ENCODE peak calls at places on chromosomes 3 and 15, in five cellular contexts. T is fibroblast of mammary gland, W is K562, R is vagina, Q is fibroblast of pulmonary artery. E is an unnamed sample.

GRCh38 chr3:125990253-125990970 is 21.4 kb downstream of the ROPN1B start:
- DNase-seq in T (peak), W (peak), R (no peak), Q (peak), E (peak)

GRCh38 chr3:182980204-182981037 is at the start of gene DCUN1D1:
- DNase-seq in T (peak), W (peak), R (no peak), Q (peak), E (peak)

GRCh38 chr3:110542552-110543164 is 529.0 kb upstream of the NECTIN3 start:
- DNase-seq in T (peak), W (no peak), R (no peak), Q (no peak), E (no peak)

GRCh38 chr3:107117922-107118576 is 259.2 kb upstream of the CCDC54 start:
- DNase-seq in T (peak), W (peak), R (no peak), Q (peak), E (peak)

GRCh38 chr15:100973351-100974034 is 54.3 kb downstream of the LRRK1 start:
- DNase-seq in T (no peak), W (no peak), R (no peak), Q (no peak), E (no peak)

GRCh38 chr3:23489338-23490158 is 286.4 kb downstream of the UBE2E2 start:
- DNase-seq in T (peak), W (no peak), R (no peak), Q (peak), E (no peak)

GRCh38 chr15:101657968-101658784 is 6.0 kb upstream of the TM2D3 start:
- DNase-seq in T (no peak), W (no peak), R (no peak), Q (no peak), E (peak)

GRCh38 chr3:58627580-58627894 is 39.0 kb downstream of the FAM3D start:
- DNase-seq in T (no peak), W (no peak), R (no peak), Q (peak), E (no peak)

GRCh38 chr3:183006396-183007002 is 26.2 kb upstream of the DCUN1D1 start:
- DNase-seq in T (no peak), W (no peak), R (no peak), Q (no peak), E (no peak)

GRCh38 chr3:105195260-105195659 is 171.4 kb upstream of the ALCAM start:
- DNase-seq in T (peak), W (no peak), R (no peak), Q (peak), E (peak)

GRCh38 chr3:100748967-100749366 is 39.7 kb downstream of the TFG start:
- DNase-seq in T (no peak), W (no peak), R (no peak), Q (no peak), E (no peak)

GRCh38 chr15:83287541-83288027 is 3.1 kb upstream of the BNC1 start:
- DNase-seq in T (peak), W (no peak), R (no peak), Q (peak), E (peak)

GRCh38 chr3:12579919-12580318 is 23.0 kb downstream of the MKRN2 start:
- DNase-seq in T (peak), W (no peak), R (no peak), Q (peak), E (no peak)

GRCh38 chr3:127535901-127536817 is 54.4 kb downstream of the TPRA1 start:
- DNase-seq in T (no peak), W (no peak), R (no peak), Q (no peak), E (no peak)

GRCh38 chr15:89641053-89641452 is 14.2 kb downstream of the KIF7 start:
- DNase-seq in T (no peak), W (no peak), R (no peak), Q (no peak), E (no peak)

GRCh38 chr15:80219955-80220354 is 32.1 kb downstream of the CTXND1 start:
- DNase-seq in T (no peak), W (no peak), R (no peak), Q (no peak), E (no peak)

GRCh38 chr3:148453764-148454163 is 243.9 kb upstream of the AGTR1 start:
- DNase-seq in T (no peak), W (no peak), R (no peak), Q (no peak), E (no peak)

GRCh38 chr3:134357914-134358811 is 16.1 kb downstream of the AMOTL2 start:
- DNase-seq in T (peak), W (peak), R (no peak), Q (peak), E (peak)

GRCh38 chr3:77197408-77197807 is 157.5 kb downstream of the ROBO2 start:
- DNase-seq in T (no peak), W (no peak), R (no peak), Q (no peak), E (no peak)

GRCh38 chr3:104873331-104873730 is 493.4 kb upstream of the ALCAM start:
- DNase-seq in T (no peak), W (no peak), R (no peak), Q (peak), E (no peak)

GRCh38 chr3:99376926-99377325 is 261.5 kb upstream of the COL8A1 start:
- DNase-seq in T (no peak), W (no peak), R (no peak), Q (no peak), E (no peak)

GRCh38 chr3:135503429-135504083 is 462.0 kb upstream of the PPP2R3A start:
- DNase-seq in T (peak), W (peak), R (no peak), Q (peak), E (peak)

GRCh38 chr15:51334011-51334426 is 4.4 kb downstream of the CYP19A1 start:
- DNase-seq in T (no peak), W (no peak), R (no peak), Q (peak), E (no peak)

GRCh38 chr3:141792495-141792894 is 29.3 kb downstream of the GRK7 start:
- DNase-seq in T (no peak), W (no peak), R (no peak), Q (no peak), E (no peak)

GRCh38 chr3:141784096-141784495 is 20.9 kb downstream of the GRK7 start:
- DNase-seq in T (no peak), W (no peak), R (no peak), Q (no peak), E (no peak)

GRCh38 chr3:141788147-141788546 is 24.9 kb downstream of the GRK7 start:
- DNase-seq in T (no peak), W (no peak), R (no peak), Q (no peak), E (no peak)

GRCh38 chr3:141793476-141794260 is 30.5 kb downstream of the GRK7 start:
- DNase-seq in T (no peak), W (peak), R (no peak), Q (no peak), E (no peak)

DNA sequence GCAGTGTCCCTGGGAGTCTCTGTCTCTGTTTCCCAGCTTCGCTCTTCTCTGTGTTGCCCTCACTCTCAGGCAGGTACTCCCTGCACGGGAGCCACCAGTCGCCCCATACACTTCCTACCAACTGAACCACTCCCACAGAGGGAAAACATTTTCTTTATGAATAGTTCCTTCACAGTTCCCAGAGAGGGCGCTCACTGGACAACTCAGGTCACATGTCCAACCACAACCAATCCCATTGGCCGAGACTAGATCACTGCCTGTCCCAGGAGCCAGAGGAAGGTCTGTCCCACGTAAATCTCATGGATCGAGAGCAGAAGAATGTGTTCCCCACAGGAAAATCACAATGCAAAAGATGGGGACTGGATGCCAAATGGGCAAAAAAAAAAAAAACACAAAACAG is 26.1 kb downstream of the GRK7 start:
- DNase-seq in T (no peak), W (peak), R (no peak), Q (peak), E (peak)
- TF ChIP-seq CTCF in T (no peak), W (peak), R (no peak), Q (no peak), E (no peak)

GRCh38 chr3:9500108-9501050 is 53.2 kb downstream of the LHFPL4 start:
- DNase-seq in T (peak), W (peak), R (no peak), Q (peak), E (peak)
- TF ChIP-seq CTCF in T (peak), W (peak), R (no peak), Q (peak), E (peak)

GRCh38 chr15:40785158-40785557 is 15.4 kb downstream of the C15orf62 start:
- DNase-seq in T (no peak), W (no peak), R (no peak), Q (no peak), E (peak)
- TF ChIP-seq CTCF in T (no peak), W (no peak), R (no peak), Q (peak), E (no peak)

GRCh38 chr15:65377976-65378366 is at the start of gene IGDCC3:
- DNase-seq in T (no peak), W (peak), R (no peak), Q (no peak), E (no peak)
- TF ChIP-seq CTCF in T (no peak), W (no peak), R (no peak), Q (no peak), E (no peak)

E was measured in MCF 10A.